ENCODE peak calls at places on chromosomes 7 and 10, in four cellular contexts. D is fibroblast of mammary gland, F is mammary epithelial cell, H is astrocyte of the hippocampus. C is an unnamed sample.

GRCh38 chr10:96614515-96614914 is 27.7 kb upstream of the TM9SF3 start:
- DNase-seq in D (peak), F (peak), H (peak), C (peak)

GRCh38 chr10:5829267-5829666 is 16.0 kb upstream of the GDI2 start:
- DNase-seq in D (no peak), F (no peak), H (no peak), C (no peak)

GRCh38 chr10:19789607-19790006 is 26.6 kb upstream of the PLXDC2 start:
- DNase-seq in D (no peak), F (no peak), H (no peak), C (no peak)

GRCh38 chr10:78724846-78725245 is 343.9 kb upstream of the ZMIZ1 start:
- DNase-seq in D (no peak), F (no peak), H (no peak), C (no peak)

GRCh38 chr7:31648288-31648687 is 38.7 kb upstream of the PPP1R17 start:
- DNase-seq in D (peak), F (no peak), H (peak), C (no peak)

GRCh38 chr7:108093903-108094302 is 36.3 kb downstream of the LAMB4 start:
- DNase-seq in D (peak), F (no peak), H (peak), C (peak)

GRCh38 chr7:139721844-139722243 is 56.0 kb downstream of the HIPK2 start:
- DNase-seq in D (no peak), F (no peak), H (no peak), C (no peak)

GRCh38 chr10:62437696-62438095 is 63.5 kb downstream of the ZNF365 start:
- DNase-seq in D (peak), F (peak), H (peak), C (peak)

GRCh38 chr7:98619450-98620321 is 2.6 kb downstream of the NPTX2 start:
- DNase-seq in D (peak), F (peak), H (peak), C (peak)

GRCh38 chr7:150448789-150449147 is 1.7 kb upstream of the GIMAP8 start:
- DNase-seq in D (peak), F (peak), H (peak), C (peak)

GRCh38 chr7:144629598-144629997 is 206.3 kb downstream of the TPK1 start:
- DNase-seq in D (no peak), F (no peak), H (no peak), C (no peak)

GRCh38 chr10:52621635-52622079 is 150.9 kb downstream of the MBL2 start:
- DNase-seq in D (peak), F (no peak), H (no peak), C (peak)

GRCh38 chr10:47383254-47384147 is 592 bp downstream of the ZNF488 start:
- DNase-seq in D (no peak), F (no peak), H (no peak), C (no peak)

GRCh38 chr10:71974489-71975011 is 10.4 kb downstream of the CHST3 start:
- DNase-seq in D (peak), F (peak), H (peak), C (peak)

GRCh38 chr7:73974948-73975926 is 52.7 kb upstream of the ELN start:
- DNase-seq in D (no peak), F (no peak), H (no peak), C (no peak)

GRCh38 chr10:110525349-110526260 is 27.9 kb downstream of the DUSP5 start:
- DNase-seq in D (peak), F (peak), H (no peak), C (peak)

GRCh38 chr10:5013385-5013784 is 9.7 kb upstream of the AKR1C2 start:
- DNase-seq in D (no peak), F (no peak), H (no peak), C (no peak)

GRCh38 chr7:149765399-149766121 is 7.8 kb downstream of the ZNF467 start:
- DNase-seq in D (no peak), F (no peak), H (peak), C (no peak)

GRCh38 chr10:110326351-110327032 is 21.8 kb upstream of the SMNDC1 start:
- DNase-seq in D (peak), F (peak), H (peak), C (peak)

GRCh38 chr7:134851141-134851540 is 71.7 kb downstream of the CALD1 start:
- DNase-seq in D (no peak), F (no peak), H (no peak), C (no peak)

GRCh38 chr7:924541-925231 is 29.8 kb downstream of the ADAP1 start:
- DNase-seq in D (no peak), F (no peak), H (no peak), C (no peak)

GRCh38 chr7:128454808-128455555 is 696 bp upstream of the HILPDA start:
- DNase-seq in D (no peak), F (no peak), H (no peak), C (peak)

GRCh38 chr7:35723011-35723410 is 28.1 kb upstream of the HERPUD2 start:
- DNase-seq in D (peak), F (peak), H (no peak), C (no peak)